ENCODE peak calls at places on chromosomes 13 and 19, in ten cellular contexts. One of them, this sample, is unnamed.

GRCh38 chr13:73782781-73783180 is 351.4 kb downstream of the KLF12 start:
- DNase-seq in fibroblast of lung: peak; percentile 27
- DNase-seq in IMR-90: peak; percentile 78
- DNase-seq in A549: no peak
- DNase-seq in endothelial cell of umbilical vein: no peak
- DNase-seq in mesendoderm: no peak
- DNase-seq in neuronal stem cell: no peak
- DNase-seq in mammary epithelial cell: no peak
- DNase-seq in trophoblast cell: no peak
- DNase-seq in hepatocyte: no peak
- DNase-seq in this sample: no peak

GRCh38 chr13:73056054-73056962 is 2.5 kb upstream of the KLF5 start:
- DNase-seq in fibroblast of lung: peak; percentile 49
- DNase-seq in IMR-90: peak; percentile 84
- DNase-seq in A549: peak; percentile 76
- DNase-seq in endothelial cell of umbilical vein: peak; percentile 57
- DNase-seq in mesendoderm: no peak
- DNase-seq in neuronal stem cell: no peak
- DNase-seq in mammary epithelial cell: peak; percentile 61
- DNase-seq in trophoblast cell: no peak
- DNase-seq in hepatocyte: peak; percentile 45
- DNase-seq in this sample: no peak

GRCh38 chr13:78137404-78138142 is 218.9 kb upstream of the EDNRB start:
- DNase-seq in fibroblast of lung: peak; percentile 78
- DNase-seq in IMR-90: peak; percentile 72
- DNase-seq in A549: peak; percentile 50
- DNase-seq in endothelial cell of umbilical vein: peak; percentile 71
- DNase-seq in mesendoderm: peak; percentile 92
- DNase-seq in neuronal stem cell: peak; percentile 65
- DNase-seq in mammary epithelial cell: peak; percentile 48
- DNase-seq in trophoblast cell: peak; percentile 31
- DNase-seq in hepatocyte: peak; percentile 82
- DNase-seq in this sample: no peak

GRCh38 chr19:52991484-52991883 is 22.2 kb upstream of the ERVV-1 start:
- DNase-seq in fibroblast of lung: peak; percentile 52
- DNase-seq in IMR-90: peak; percentile 37
- DNase-seq in A549: no peak
- DNase-seq in endothelial cell of umbilical vein: peak; percentile 77
- DNase-seq in mesendoderm: no peak
- DNase-seq in neuronal stem cell: no peak
- DNase-seq in mammary epithelial cell: peak; percentile 86
- DNase-seq in trophoblast cell: peak; percentile 62
- DNase-seq in hepatocyte: no peak
- DNase-seq in this sample: peak; percentile 19

GRCh38 chr19:33687761-33688656 is 66.3 kb downstream of the CHST8 start:
- DNase-seq in fibroblast of lung: no peak
- DNase-seq in IMR-90: no peak
- DNase-seq in A549: no peak
- DNase-seq in endothelial cell of umbilical vein: no peak
- DNase-seq in mesendoderm: no peak
- DNase-seq in neuronal stem cell: no peak
- DNase-seq in mammary epithelial cell: no peak
- DNase-seq in trophoblast cell: no peak
- DNase-seq in hepatocyte: no peak
- DNase-seq in this sample: no peak

GRCh38 chr13:111922086-111922485 is 144.9 kb upstream of the SOX1 start:
- DNase-seq in fibroblast of lung: no peak
- DNase-seq in IMR-90: no peak
- DNase-seq in A549: no peak
- DNase-seq in endothelial cell of umbilical vein: no peak
- DNase-seq in mesendoderm: no peak
- DNase-seq in neuronal stem cell: no peak
- DNase-seq in mammary epithelial cell: no peak
- DNase-seq in trophoblast cell: no peak
- DNase-seq in hepatocyte: no peak
- DNase-seq in this sample: no peak

GRCh38 chr13:113902956-113903355 is 39.1 kb upstream of the GAS6 start:
- DNase-seq in fibroblast of lung: no peak
- DNase-seq in IMR-90: no peak
- DNase-seq in A549: no peak
- DNase-seq in endothelial cell of umbilical vein: no peak
- DNase-seq in mesendoderm: no peak
- DNase-seq in neuronal stem cell: no peak
- DNase-seq in mammary epithelial cell: no peak
- DNase-seq in trophoblast cell: no peak
- DNase-seq in hepatocyte: no peak
- DNase-seq in this sample: no peak

GRCh38 chr19:53161123-53161522 is 2.3 kb upstream of the ZNF347 start:
- DNase-seq in fibroblast of lung: no peak
- DNase-seq in IMR-90: no peak
- DNase-seq in A549: no peak
- DNase-seq in endothelial cell of umbilical vein: no peak
- DNase-seq in mesendoderm: no peak
- DNase-seq in neuronal stem cell: no peak
- DNase-seq in mammary epithelial cell: no peak
- DNase-seq in trophoblast cell: no peak
- DNase-seq in hepatocyte: no peak
- DNase-seq in this sample: no peak

GRCh38 chr19:31784631-31785237 is 435.5 kb upstream of the TSHZ3 start:
- DNase-seq in fibroblast of lung: peak; percentile 1
- DNase-seq in IMR-90: no peak
- DNase-seq in A549: no peak
- DNase-seq in endothelial cell of umbilical vein: no peak
- DNase-seq in mesendoderm: no peak
- DNase-seq in neuronal stem cell: no peak
- DNase-seq in mammary epithelial cell: no peak
- DNase-seq in trophoblast cell: no peak
- DNase-seq in hepatocyte: no peak
- DNase-seq in this sample: no peak

GRCh38 chr13:20334309-20334708 is 102.2 kb upstream of the GJB6 start:
- DNase-seq in fibroblast of lung: no peak
- DNase-seq in IMR-90: no peak
- DNase-seq in A549: no peak
- DNase-seq in endothelial cell of umbilical vein: no peak
- DNase-seq in mesendoderm: no peak
- DNase-seq in neuronal stem cell: no peak
- DNase-seq in mammary epithelial cell: no peak
- DNase-seq in trophoblast cell: no peak
- DNase-seq in hepatocyte: no peak
- DNase-seq in this sample: no peak

GRCh38 chr13:20336761-20337160 is 104.6 kb upstream of the GJB6 start:
- DNase-seq in fibroblast of lung: no peak
- DNase-seq in IMR-90: no peak
- DNase-seq in A549: no peak
- DNase-seq in endothelial cell of umbilical vein: no peak
- DNase-seq in mesendoderm: no peak
- DNase-seq in neuronal stem cell: no peak
- DNase-seq in mammary epithelial cell: no peak
- DNase-seq in trophoblast cell: no peak
- DNase-seq in hepatocyte: no peak
- DNase-seq in this sample: no peak

GRCh38 chr13:20331949-20332348 is 99.8 kb upstream of the GJB6 start:
- DNase-seq in fibroblast of lung: no peak
- DNase-seq in IMR-90: no peak
- DNase-seq in A549: no peak
- DNase-seq in endothelial cell of umbilical vein: no peak
- DNase-seq in mesendoderm: no peak
- DNase-seq in neuronal stem cell: no peak
- DNase-seq in mammary epithelial cell: no peak
- DNase-seq in trophoblast cell: no peak
- DNase-seq in hepatocyte: no peak
- DNase-seq in this sample: no peak

GRCh38 chr13:20331419-20331818 is 99.3 kb upstream of the GJB6 start:
- DNase-seq in fibroblast of lung: no peak
- DNase-seq in IMR-90: no peak
- DNase-seq in A549: no peak
- DNase-seq in endothelial cell of umbilical vein: no peak
- DNase-seq in mesendoderm: no peak
- DNase-seq in neuronal stem cell: no peak
- DNase-seq in mammary epithelial cell: no peak
- DNase-seq in trophoblast cell: no peak
- DNase-seq in hepatocyte: no peak
- DNase-seq in this sample: no peak

DNA sequence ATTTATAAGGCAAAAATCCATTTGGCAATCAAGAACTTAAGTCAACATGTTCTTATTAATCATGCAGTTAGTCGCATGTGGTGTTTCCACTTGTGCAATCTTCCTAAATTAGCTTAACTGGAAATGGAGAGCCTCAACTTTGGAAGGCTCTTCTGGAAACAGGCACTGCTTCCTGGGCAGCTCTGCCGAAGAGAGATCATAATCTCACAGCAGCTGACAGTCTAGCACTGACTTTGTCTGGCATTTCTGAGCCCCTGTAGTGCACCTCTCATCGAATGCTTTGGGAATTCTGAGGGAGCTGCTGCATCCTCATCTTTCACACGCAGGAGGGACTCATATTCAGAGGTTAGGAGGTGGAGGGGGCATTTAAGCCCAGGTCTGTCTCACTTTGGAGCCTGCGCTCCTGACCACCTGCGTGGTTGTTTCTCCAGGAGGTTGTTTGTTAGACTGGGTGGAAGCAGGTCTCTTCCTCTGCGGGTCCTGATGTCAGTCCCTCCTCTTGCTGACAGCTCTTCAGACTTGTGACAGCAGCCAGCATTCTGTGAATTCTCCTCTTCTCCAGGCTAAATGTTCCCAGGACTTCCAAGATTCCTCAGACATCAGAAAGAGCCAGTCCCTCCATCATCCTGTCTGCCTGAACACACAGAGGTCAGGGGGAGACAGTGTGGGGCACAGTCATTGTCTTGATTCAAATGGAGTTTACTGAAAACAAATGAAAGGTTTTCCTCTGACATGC is 100.4 kb upstream of the GJB6 start:
- DNase-seq in fibroblast of lung: peak; percentile 18
- DNase-seq in IMR-90: no peak
- DNase-seq in A549: no peak
- DNase-seq in endothelial cell of umbilical vein: no peak
- DNase-seq in mesendoderm: peak; percentile 61
- DNase-seq in neuronal stem cell: no peak
- DNase-seq in mammary epithelial cell: peak; percentile 45
- DNase-seq in trophoblast cell: no peak
- DNase-seq in hepatocyte: no peak
- DNase-seq in this sample: no peak
- H3K4me2 ChIP-seq in fibroblast of lung: no peak overlapping the region
- H3K4me2 ChIP-seq in IMR-90: no peak overlapping the region
- H3K4me2 ChIP-seq in A549: no peak overlapping the region
- H3K4me2 ChIP-seq in endothelial cell of umbilical vein: no peak overlapping the region
- H3K4me2 ChIP-seq in mesendoderm: no peak overlapping the region
- H3K4me2 ChIP-seq in neuronal stem cell: no peak overlapping the region
- H3K4me2 ChIP-seq in mammary epithelial cell: no peak overlapping the region
- H3K4me2 ChIP-seq in trophoblast cell: peak overlapping the region; percentile 41
- H3K4me2 ChIP-seq in hepatocyte: no peak overlapping the region
- H3K4me2 ChIP-seq in this sample: no peak overlapping the region

DNA sequence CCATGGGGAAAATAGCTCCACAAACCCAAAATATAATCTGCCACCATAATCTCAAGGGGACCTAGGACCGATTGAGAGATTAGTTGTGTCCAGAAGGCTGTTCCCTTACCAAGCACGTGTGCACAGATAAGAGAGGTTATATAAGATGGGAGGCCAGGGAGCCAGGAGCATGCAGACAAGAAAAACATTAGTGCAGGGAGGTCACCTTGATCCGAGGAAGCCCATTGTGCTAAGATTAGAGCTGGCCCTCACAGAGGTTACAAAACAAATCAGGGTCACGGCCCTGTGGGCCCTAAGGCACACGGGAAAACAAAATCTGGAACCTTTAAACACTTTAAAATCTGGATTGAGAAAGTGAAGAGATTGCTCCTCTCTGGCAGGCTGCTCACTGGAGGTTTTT is 37.7 kb downstream of the RGCC start:
- DNase-seq in fibroblast of lung: no peak
- DNase-seq in IMR-90: no peak
- DNase-seq in A549: no peak
- DNase-seq in endothelial cell of umbilical vein: no peak
- DNase-seq in mesendoderm: no peak
- DNase-seq in neuronal stem cell: no peak
- DNase-seq in mammary epithelial cell: no peak
- DNase-seq in trophoblast cell: no peak
- DNase-seq in hepatocyte: no peak
- DNase-seq in this sample: no peak
- H3K4me2 ChIP-seq in fibroblast of lung: no peak overlapping the region
- H3K4me2 ChIP-seq in IMR-90: no peak overlapping the region
- H3K4me2 ChIP-seq in A549: no peak overlapping the region
- H3K4me2 ChIP-seq in endothelial cell of umbilical vein: no peak overlapping the region
- H3K4me2 ChIP-seq in mesendoderm: no peak overlapping the region
- H3K4me2 ChIP-seq in neuronal stem cell: no peak overlapping the region
- H3K4me2 ChIP-seq in mammary epithelial cell: no peak overlapping the region
- H3K4me2 ChIP-seq in trophoblast cell: no peak overlapping the region
- H3K4me2 ChIP-seq in hepatocyte: no peak overlapping the region
- H3K4me2 ChIP-seq in this sample: no peak overlapping the region

GRCh38 chr13:27620377-27621115 is at the start of gene LNX2:
- DNase-seq in fibroblast of lung: peak; percentile 95
- DNase-seq in IMR-90: peak; percentile 95
- DNase-seq in A549: peak; percentile 92
- DNase-seq in endothelial cell of umbilical vein: peak; percentile 97
- DNase-seq in mesendoderm: peak; percentile 99
- DNase-seq in neuronal stem cell: peak; percentile 96
- DNase-seq in mammary epithelial cell: peak; percentile 97
- DNase-seq in trophoblast cell: peak; percentile 97
- DNase-seq in hepatocyte: peak; percentile 99
- DNase-seq in this sample: no peak
- H3K4me2 ChIP-seq in fibroblast of lung: peak within 1 kb of the TSS; percentile 93
- H3K4me2 ChIP-seq in IMR-90: peak within 1 kb of the TSS; percentile 94
- H3K4me2 ChIP-seq in A549: peak within 1 kb of the TSS; percentile 96
- H3K4me2 ChIP-seq in endothelial cell of umbilical vein: peak within 1 kb of the TSS; percentile 96
- H3K4me2 ChIP-seq in mesendoderm: peak within 1 kb of the TSS; percentile 84
- H3K4me2 ChIP-seq in neuronal stem cell: peak within 1 kb of the TSS; percentile 92
- H3K4me2 ChIP-seq in mammary epithelial cell: peak within 1 kb of the TSS; percentile 95
- H3K4me2 ChIP-seq in trophoblast cell: peak within 1 kb of the TSS; percentile 96
- H3K4me2 ChIP-seq in hepatocyte: peak within 1 kb of the TSS; percentile 87
- H3K4me2 ChIP-seq in this sample: peak within 1 kb of the TSS; percentile 90

DNA sequence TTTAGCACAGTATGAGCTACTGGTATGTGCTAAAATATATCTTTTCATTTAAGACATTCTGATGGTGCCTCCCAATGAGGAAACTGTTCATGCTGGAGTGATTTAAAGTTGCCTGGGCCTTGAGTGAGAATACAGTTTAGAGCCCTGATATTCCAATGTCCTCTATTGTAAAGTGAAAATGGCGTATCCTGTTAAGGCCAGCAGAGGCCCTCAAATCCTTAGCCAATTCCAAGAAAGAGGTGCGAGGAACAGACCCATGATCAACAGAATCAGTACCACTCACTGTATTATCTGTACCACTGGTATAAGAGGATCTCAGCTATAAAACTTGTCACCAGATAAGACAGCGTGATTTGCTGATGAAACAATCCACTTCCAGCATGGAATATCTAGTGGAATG is 273.1 kb upstream of the SLITRK5 start:
- DNase-seq in fibroblast of lung: no peak
- DNase-seq in IMR-90: no peak
- DNase-seq in A549: no peak
- DNase-seq in endothelial cell of umbilical vein: no peak
- DNase-seq in mesendoderm: peak; percentile 14
- DNase-seq in neuronal stem cell: no peak
- DNase-seq in mammary epithelial cell: no peak
- DNase-seq in trophoblast cell: no peak
- DNase-seq in hepatocyte: no peak
- DNase-seq in this sample: no peak
- H3K4me2 ChIP-seq in fibroblast of lung: no peak overlapping the region
- H3K4me2 ChIP-seq in IMR-90: no peak overlapping the region
- H3K4me2 ChIP-seq in A549: no peak overlapping the region
- H3K4me2 ChIP-seq in endothelial cell of umbilical vein: no peak overlapping the region
- H3K4me2 ChIP-seq in mesendoderm: no peak overlapping the region
- H3K4me2 ChIP-seq in neuronal stem cell: no peak overlapping the region
- H3K4me2 ChIP-seq in mammary epithelial cell: no peak overlapping the region
- H3K4me2 ChIP-seq in trophoblast cell: no peak overlapping the region
- H3K4me2 ChIP-seq in hepatocyte: no peak overlapping the region
- H3K4me2 ChIP-seq in this sample: no peak overlapping the region

This sample was measured in keratinocyte.